ENCODE peak calls at places on chromosomes 7 and 10, in four cellular contexts. X is left cardiac atrium; F is myocyte; W is CD8-positive, alpha-beta memory T cell. H is an unnamed sample.

GRCh38 chr7:78479348-78479747 is 680.8 kb downstream of the PHTF2 start:
- DNase-seq in X (no peak), F (peak; percentile 53), W (no peak), H (no peak)

GRCh38 chr10:122655524-122656307 is 43.9 kb downstream of the C10orf120 start:
- DNase-seq in X (no peak), F (no peak), W (no peak), H (no peak)

GRCh38 chr7:22248111-22248809 is 108.7 kb downstream of the RAPGEF5 start:
- DNase-seq in X (no peak), F (no peak), W (no peak), H (no peak)

GRCh38 chr10:33734393-33735110 is 400.1 kb upstream of the NRP1 start:
- DNase-seq in X (no peak), F (peak; percentile 32), W (no peak), H (no peak)

GRCh38 chr7:27221201-27221797 is 21.3 kb upstream of the EVX1 start:
- DNase-seq in X (no peak), F (no peak), W (no peak), H (no peak)

GRCh38 chr7:94183289-94183749 is 179.2 kb upstream of the BET1 start:
- DNase-seq in X (peak; percentile 26), F (peak; percentile 91), W (no peak), H (no peak)

GRCh38 chr10:97412891-97413304 is 11.8 kb upstream of the RRP12 start:
- DNase-seq in X (no peak), F (no peak), W (no peak), H (no peak)

GRCh38 chr7:665751-666453 is 60.6 kb upstream of the DNAAF5 start:
- DNase-seq in X (peak; percentile 64), F (no peak), W (peak; percentile 36), H (no peak)

GRCh38 chr10:64486149-64486548 is 964.9 kb downstream of the REEP3 start:
- DNase-seq in X (no peak), F (no peak), W (no peak), H (no peak)

GRCh38 chr7:69739906-69740545 is 141.8 kb downstream of the AUTS2 start:
- DNase-seq in X (peak; percentile 78), F (no peak), W (no peak), H (no peak)

GRCh38 chr7:96416599-96416998 is 94.7 kb upstream of the SLC25A13 start:
- DNase-seq in X (no peak), F (no peak), W (no peak), H (no peak)

GRCh38 chr7:138208864-138209263 is 132.6 kb downstream of the AKR1D1 start:
- DNase-seq in X (no peak), F (no peak), W (no peak), H (no peak)

GRCh38 chr10:50385610-50386009 is 134.3 kb upstream of the ASAH2 start:
- DNase-seq in X (no peak), F (peak; percentile 38), W (no peak), H (no peak)

GRCh38 chr7:127711872-127712271 is 59.9 kb downstream of the SND1 start:
- DNase-seq in X (no peak), F (no peak), W (no peak), H (no peak)

GRCh38 chr7:123537026-123537642 is 2.7 kb upstream of the IQUB start:
- DNase-seq in X (no peak), F (peak; percentile 67), W (no peak), H (no peak)

GRCh38 chr10:125067764-125068163 is 92.6 kb downstream of the CTBP2 start:
- DNase-seq in X (peak; percentile 17), F (no peak), W (no peak), H (no peak)

GRCh38 chr10:123784216-123784615 is 107.4 kb downstream of the CPXM2 start:
- DNase-seq in X (no peak), F (no peak), W (no peak), H (no peak)

GRCh38 chr10:98154076-98154475 is 19.6 kb downstream of the R3HCC1L start:
- DNase-seq in X (no peak), F (no peak), W (no peak), H (no peak)

GRCh38 chr7:92517626-92518025 is 10.7 kb downstream of the PEX1 start:
- DNase-seq in X (no peak), F (no peak), W (no peak), H (no peak)

GRCh38 chr7:122383934-122384333 is 79.4 kb upstream of the FEZF1 start:
- DNase-seq in X (no peak), F (no peak), W (no peak), H (no peak)

GRCh38 chr7:100093925-100094486 is 5.2 kb downstream of the COPS6 start:
- DNase-seq in X (no peak), F (no peak), W (no peak), H (no peak)